ENCODE peak calls at places on chromosome 19, in seven cellular contexts. N, I, C, J, L, H and O are unnamed samples.

GRCh38 chr19:5827891-5828660 is 11.4 kb downstream of the FUT6 start:
- DNase-seq in H (peak; percentile 93), I (peak; percentile 87), J (peak; percentile 88), N (peak; percentile 94), L (peak; percentile 46), C (peak; percentile 35), O (peak; percentile 96)

GRCh38 chr19:44685877-44686276 is 13.1 kb upstream of the CEACAM16 start:
- DNase-seq in L (no peak), H (no peak), C (no peak), I (no peak), J (no peak), N (no peak), O (no peak)

GRCh38 chr19:10260141-10260584 is 8.1 kb downstream of the MRPL4 start:
- DNase-seq in H (no peak), L (no peak), N (no peak), J (no peak), I (no peak), C (no peak), O (no peak)

GRCh38 chr19:43700368-43701015 is 15.4 kb upstream of the IRGC start:
- DNase-seq in H (peak; percentile 49), I (no peak), N (no peak), L (peak; percentile 23), C (no peak), J (no peak), O (no peak)

GRCh38 chr19:43639507-43640423 is at the start of gene CADM4:
- DNase-seq in L (no peak), N (peak; percentile 49), H (peak; percentile 48), J (no peak), C (peak; percentile 88), I (peak; percentile 36), O (peak; percentile 50)

GRCh38 chr19:58096884-58097283 is 1.1 kb downstream of the ZSCAN18 start:
- DNase-seq in L (no peak), H (no peak), I (no peak), C (no peak), N (no peak), J (no peak), O (no peak)

GRCh38 chr19:40797166-40797962 is 1.6 kb upstream of the EGLN2 start:
- DNase-seq in C (no peak), L (no peak), H (no peak), N (no peak), J (no peak), I (no peak), O (no peak)

GRCh38 chr19:5343848-5344247 is 3.2 kb upstream of the PTPRS start:
- DNase-seq in C (no peak), N (no peak), L (no peak), I (no peak), H (no peak), J (no peak), O (no peak)

GRCh38 chr19:31392514-31392913 is 43.3 kb upstream of the TSHZ3 start:
- DNase-seq in N (no peak), J (no peak), L (no peak), H (no peak), I (no peak), C (no peak), O (no peak)

GRCh38 chr19:22806418-22806817 is 22.5 kb upstream of the ZNF99 start:
- DNase-seq in C (no peak), J (no peak), H (no peak), N (no peak), I (no peak), L (no peak), O (no peak)

GRCh38 chr19:1553415-1553814 is 14.7 kb downstream of the MEX3D start:
- DNase-seq in C (no peak), I (no peak), H (no peak), N (no peak), L (no peak), J (no peak), O (no peak)

GRCh38 chr19:6533000-6533328 is 2.1 kb downstream of the TNFSF9 start:
- DNase-seq in L (no peak), C (no peak), I (no peak), N (no peak), H (no peak), J (no peak), O (no peak)

GRCh38 chr19:47026156-47026555 is 6.5 kb downstream of the NPAS1 start:
- DNase-seq in I (no peak), C (no peak), L (no peak), N (no peak), J (no peak), H (no peak), O (no peak)

GRCh38 chr19:38122402-38123093 is 101.5 kb downstream of the DPF1 start:
- DNase-seq in H (no peak), L (no peak), J (no peak), I (no peak), N (no peak), C (no peak), O (no peak)

GRCh38 chr19:9847087-9847671 is 12.1 kb downstream of the PIN1 start:
- DNase-seq in J (no peak), N (no peak), I (peak; percentile 29), L (no peak), H (peak; percentile 40), C (no peak), O (no peak)

GRCh38 chr19:46860846-46861690 is at the start of gene ARHGAP35:
- DNase-seq in L (no peak), I (peak; percentile 72), N (peak; percentile 84), H (peak; percentile 62), C (peak; percentile 91), J (no peak), O (peak; percentile 85)

GRCh38 chr19:45496349-45496953 is 396 bp downstream of the RTN2 start:
- DNase-seq in L (no peak), H (peak; percentile 63), J (peak; percentile 83), C (no peak), I (no peak), N (no peak), O (no peak)

GRCh38 chr19:49421039-49421877 is 2.0 kb downstream of the PTH2 start:
- DNase-seq in I (no peak), L (no peak), H (peak; percentile 64), J (no peak), C (peak; percentile 94), N (no peak), O (no peak)

GRCh38 chr19:45423589-45424190 is at the start of gene ERCC1:
- DNase-seq in J (peak; percentile 95), I (no peak), L (peak; percentile 92), N (peak; percentile 91), H (peak; percentile 100), C (peak; percentile 94), O (peak; percentile 91)

GRCh38 chr19:1945899-1946298 is 4.9 kb downstream of the CSNK1G2 start:
- DNase-seq in N (no peak), I (no peak), J (no peak), H (peak; percentile 44), L (no peak), C (no peak), O (no peak)